ENCODE peak calls at places on chromosomes 6 and 20, in seven cellular contexts. B is ovary, T is right lobe of liver, U is suprapubic skin, I is breast epithelium, R is body of pancreas, K is GM12878. D is an unnamed sample.

GRCh38 chr6:44002591-44003344 is 124.5 kb downstream of the MRPL14 start:
- DNase-seq in I (peak; percentile 69), R (peak; percentile 74), K (no peak), U (no peak), T (no peak), B (peak; percentile 51), D (peak; percentile 70)

GRCh38 chr6:107064579-107065065 is 36.6 kb downstream of the MTRES1 start:
- DNase-seq in I (no peak), U (no peak), K (no peak), R (peak; percentile 59), T (peak; percentile 70), B (peak; percentile 42), D (peak; percentile 20)

GRCh38 chr6:125201961-125202729 is 48.6 kb downstream of the TPD52L1 start:
- DNase-seq in U (no peak), T (peak; percentile 82), B (peak; percentile 52), K (no peak), I (no peak), R (peak; percentile 83), D (peak; percentile 73)

GRCh38 chr6:26394289-26394688 is 7.8 kb upstream of the BTN3A1 start:
- DNase-seq in K (no peak), I (no peak), B (no peak), T (no peak), U (no peak), R (no peak), D (no peak)

GRCh38 chr6:80203283-80203682 is 96.8 kb downstream of the BCKDHB start:
- DNase-seq in K (no peak), B (no peak), T (no peak), I (no peak), U (no peak), R (no peak), D (no peak)

GRCh38 chr6:119096683-119097310 is 18.3 kb upstream of the FAM184A start:
- DNase-seq in U (peak; percentile 91), R (peak; percentile 72), I (peak; percentile 63), B (peak; percentile 86), T (peak; percentile 59), K (no peak), D (peak; percentile 38)

GRCh38 chr6:106116125-106116524 is 30.0 kb downstream of the PRDM1 start:
- DNase-seq in B (no peak), R (no peak), T (no peak), U (no peak), K (no peak), I (peak; percentile 80), D (no peak)

GRCh38 chr6:87806098-87806497 is 104.1 kb upstream of the AKIRIN2 start:
- DNase-seq in R (no peak), B (no peak), T (no peak), I (no peak), K (no peak), U (no peak), D (no peak)

GRCh38 chr20:59836768-59837167 is 96.7 kb downstream of the SYCP2 start:
- DNase-seq in R (no peak), T (no peak), B (no peak), U (no peak), I (no peak), K (no peak), D (no peak)

GRCh38 chr6:144262470-144263369 is 22.4 kb upstream of the UTRN start:
- DNase-seq in U (no peak), T (no peak), K (no peak), I (no peak), R (peak; percentile 17), B (no peak), D (peak; percentile 24)

GRCh38 chr20:31698803-31699718 is 23.6 kb downstream of the BCL2L1 start:
- DNase-seq in T (no peak), U (no peak), I (no peak), R (peak; percentile 68), K (no peak), B (no peak), D (peak; percentile 67)

GRCh38 chr6:30480536-30481156 is 8.7 kb upstream of the HLA-E start:
- DNase-seq in B (no peak), I (no peak), K (no peak), U (no peak), T (no peak), R (no peak), D (no peak)

GRCh38 chr6:90982051-90982450 is 395.2 kb upstream of the MAP3K7 start:
- DNase-seq in B (no peak), I (no peak), K (no peak), T (no peak), R (no peak), U (no peak), D (no peak)

GRCh38 chr20:9978395-9979004 is 56.3 kb upstream of the ANKEF1 start:
- DNase-seq in K (peak; percentile 41), U (no peak), R (peak; percentile 58), B (peak; percentile 26), I (no peak), T (peak; percentile 48), D (peak; percentile 15)

GRCh38 chr6:219641-220198 is 72.6 kb upstream of the DUSP22 start:
- DNase-seq in U (peak; percentile 82), I (no peak), R (peak; percentile 25), K (no peak), T (peak; percentile 62), B (peak; percentile 21), D (peak; percentile 45)

GRCh38 chr6:139296927-139297326 is 5.1 kb upstream of the TXLNB start:
- DNase-seq in U (no peak), T (no peak), K (no peak), B (no peak), R (no peak), I (no peak), D (no peak)

GRCh38 chr20:57514273-57514751 is 10.6 kb downstream of the CTCFL start:
- DNase-seq in B (peak; percentile 71), I (peak; percentile 64), U (peak; percentile 86), T (peak; percentile 77), K (no peak), R (peak; percentile 80), D (peak; percentile 79)

GRCh38 chr20:57089701-57090144 is 176.7 kb downstream of the BMP7 start:
- DNase-seq in K (no peak), T (peak; percentile 71), B (peak; percentile 53), I (peak; percentile 70), U (peak; percentile 88), R (peak; percentile 80), D (peak; percentile 74)

GRCh38 chr6:152166897-152167296 is 359.4 kb downstream of the ESR1 start:
- DNase-seq in R (no peak), I (no peak), U (no peak), T (no peak), K (no peak), B (no peak), D (no peak)

GRCh38 chr6:116572162-116572561 is 858 bp downstream of the RWDD1 start:
- DNase-seq in U (no peak), I (no peak), R (peak; percentile 50), B (no peak), T (peak; percentile 50), K (no peak), D (peak; percentile 37)

GRCh38 chr6:116579143-116579542 is 7.8 kb downstream of the RWDD1 start:
- DNase-seq in I (no peak), R (no peak), T (no peak), U (no peak), B (no peak), K (no peak), D (no peak)

GRCh38 chr6:116571683-116572000 is 338 bp downstream of the RWDD1 start:
- DNase-seq in I (no peak), T (no peak), R (no peak), U (no peak), B (no peak), K (no peak), D (no peak)

GRCh38 chr6:116577486-116577885 is 6.2 kb downstream of the RWDD1 start:
- DNase-seq in R (no peak), U (no peak), B (no peak), I (no peak), T (no peak), K (no peak), D (no peak)

DNA sequence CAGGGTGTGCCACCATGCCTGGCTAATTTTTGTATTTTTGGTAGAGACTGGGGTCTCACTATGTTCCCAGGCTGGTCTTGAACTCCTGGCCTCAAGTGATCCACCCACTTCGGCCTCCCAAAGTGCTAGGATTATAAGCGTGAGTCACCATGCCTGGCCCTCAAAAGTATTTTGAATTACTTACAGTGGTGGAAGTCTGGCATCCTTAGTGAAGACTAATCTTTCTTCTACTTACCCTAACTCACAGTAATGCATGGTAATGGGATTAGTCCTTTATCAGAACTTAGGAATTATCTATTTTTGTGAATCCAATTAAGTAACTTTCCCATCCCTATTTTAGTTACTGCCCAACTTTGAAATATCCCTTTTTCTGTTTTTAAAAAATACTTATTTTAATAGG is 3.9 kb downstream of the RWDD1 start:
- DNase-seq in K (no peak), B (no peak), T (no peak), I (no peak), U (no peak), R (no peak), D (no peak)
- H3K4me1 ChIP-seq in K (no peaks in the 10 kb centered on the region), B (peaks cover 4% of the 10 kb centered on the region), T (no peaks in the 10 kb centered on the region), I (no peaks in the 10 kb centered on the region), U (peaks cover 26% of the 10 kb centered on the region), R (peaks cover 24% of the 10 kb centered on the region), D (peaks cover 33% of the 10 kb centered on the region)

DNA sequence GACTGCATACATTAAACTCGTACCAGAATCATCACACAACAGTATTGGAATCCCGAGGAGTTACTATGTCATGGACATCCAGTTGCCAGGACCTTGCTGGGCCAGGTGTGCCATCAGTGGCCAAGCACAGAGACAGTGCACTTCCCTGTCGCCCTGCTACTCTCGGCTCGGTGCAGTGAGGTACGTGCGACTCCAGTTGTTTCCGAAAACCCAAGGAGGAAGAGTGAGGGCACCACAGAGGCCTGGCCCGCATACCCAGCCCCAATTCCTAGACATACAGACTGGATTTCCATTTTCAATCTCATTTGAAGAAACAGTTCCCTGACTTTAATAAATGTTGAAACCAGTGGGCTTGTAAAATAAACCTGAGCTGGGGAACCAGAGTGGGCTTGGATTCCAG is 62.5 kb upstream of the AFDN start:
- DNase-seq in U (peak; percentile 11), I (no peak), K (no peak), B (no peak), T (peak; percentile 45), R (no peak), D (no peak)
- H3K27me3 ChIP-seq in U (peaks cover 30% of the 10 kb centered on the region), I (no peaks in the 10 kb centered on the region), K (no peaks in the 10 kb centered on the region), B (no peaks in the 10 kb centered on the region), T (no peaks in the 10 kb centered on the region), R (no peaks in the 10 kb centered on the region), D (no peaks in the 10 kb centered on the region)

DNA sequence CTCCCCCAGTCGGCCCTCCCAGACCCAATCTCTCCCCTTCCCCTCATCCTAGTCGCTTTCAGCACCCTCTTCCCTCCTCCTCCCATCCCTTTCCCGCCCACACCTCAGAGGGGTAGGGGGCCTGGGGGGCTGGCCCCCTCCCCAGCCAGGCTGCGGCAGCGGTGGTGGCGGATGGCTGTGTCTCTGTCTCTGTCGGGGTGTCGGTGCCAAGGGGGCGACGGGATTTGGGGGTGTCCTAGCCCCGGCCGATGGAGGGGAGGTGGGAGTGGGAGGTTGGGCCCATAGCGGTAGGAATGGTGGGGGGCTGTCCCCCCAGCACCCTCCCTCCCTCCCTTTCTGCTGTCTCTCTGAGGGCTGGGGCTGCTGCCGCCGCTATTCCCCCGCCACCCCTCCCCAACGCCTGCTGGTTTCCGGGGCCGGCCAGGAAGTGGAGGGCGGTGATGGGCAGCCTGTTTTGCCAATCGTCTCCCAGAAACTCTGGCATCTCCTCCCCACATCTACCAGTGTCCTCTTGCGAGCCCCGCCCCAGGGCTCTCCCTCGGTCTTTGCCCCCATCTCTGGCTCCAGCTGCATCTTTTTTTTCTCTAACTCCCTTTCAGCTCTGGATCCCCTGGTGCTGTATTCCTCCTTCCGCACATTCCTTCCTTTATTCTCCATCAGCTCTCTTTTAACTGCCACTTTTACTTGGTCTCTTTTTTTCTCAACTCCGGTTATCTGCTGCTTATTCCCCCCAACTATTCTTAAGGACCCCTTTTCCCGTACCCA is at the start of gene AGPAT1:
- DNase-seq in U (peak; percentile 97), B (peak; percentile 98), I (peak; percentile 94), K (peak; percentile 92), R (peak; percentile 98), T (peak; percentile 99), D (peak; percentile 98)
- TF ChIP-seq POLR2A in U (peak; percentile 62), B (peak; percentile 66), I (peak; percentile 51), K (peak; percentile 75), R (peak; percentile 49), T (peak; percentile 59), D (peak; percentile 71)

GRCh38 chr6:21616005-21616404 is 22.5 kb downstream of the SOX4 start:
- DNase-seq in U (no peak), K (no peak), I (no peak), B (no peak), R (no peak), T (no peak), D (no peak)
- H3K4me1 ChIP-seq in U (peaks cover 3% of the 10 kb centered on the region), K (no peaks in the 10 kb centered on the region), I (no peaks in the 10 kb centered on the region), B (no peaks in the 10 kb centered on the region), R (no peaks in the 10 kb centered on the region), T (no peaks in the 10 kb centered on the region), D (no peaks in the 10 kb centered on the region)

D was measured in transverse colon.